ENCODE peak calls at places on chromosomes 11 and 22, in five cellular contexts. B is foreskin melanocyte; D is naive thymus-derived CD8-positive, alpha-beta T cell; P is activated naive CD4-positive, alpha-beta T cell; X is activated T-cell treated with anti-CD3 and anti-CD28 coated beads, Interleukin-2, amount 50 U/mL, for 72 hours. C is an unnamed sample.

GRCh38 chr22:21587803-21588611 is 20.5 kb downstream of the UBE2L3 start:
- DNase-seq in X (peak; percentile 61), B (peak; percentile 90), P (no peak), D (no peak), C (no peak)

GRCh38 chr11:93935826-93936225 is 85.3 kb upstream of the HEPHL1 start:
- DNase-seq in X (no peak), P (no peak), B (no peak), D (no peak), C (no peak)

GRCh38 chr11:97722065-97722464 is 1298.7 kb upstream of the CNTN5 start:
- DNase-seq in P (no peak), B (no peak), D (no peak), X (no peak), C (no peak)

GRCh38 chr22:19759459-19759993 is 1.1 kb upstream of the TBX1 start:
- DNase-seq in B (no peak), X (no peak), P (no peak), D (no peak), C (no peak)

GRCh38 chr22:32544953-32545558 is 70.4 kb downstream of the FBXO7 start:
- DNase-seq in B (no peak), P (no peak), D (no peak), X (no peak), C (no peak)

GRCh38 chr11:129580278-129580677 is 204.6 kb downstream of the BARX2 start:
- DNase-seq in B (no peak), D (no peak), P (no peak), X (no peak), C (no peak)

GRCh38 chr22:25765801-25766200 is 23.8 kb downstream of the MYO18B start:
- DNase-seq in D (no peak), P (no peak), B (no peak), X (no peak), C (no peak)

GRCh38 chr11:86509579-86509978 is 134.9 kb downstream of the CCDC81 start:
- DNase-seq in P (no peak), B (no peak), D (no peak), X (no peak), C (no peak)

GRCh38 chr11:69055598-69056516 is 7.1 kb downstream of the TPCN2 start:
- DNase-seq in P (no peak), X (peak; percentile 29), D (peak; percentile 21), B (peak; percentile 93), C (no peak)

GRCh38 chr22:45671783-45672563 is at the start of gene ATXN10:
- DNase-seq in D (peak; percentile 52), X (peak; percentile 73), B (peak; percentile 49), P (peak; percentile 68), C (peak; percentile 34)

GRCh38 chr11:118903204-118904015 is 19.7 kb downstream of the CXCR5 start:
- DNase-seq in B (no peak), D (no peak), P (no peak), X (no peak), C (no peak)

GRCh38 chr11:65778431-65778900 is 2.3 kb downstream of the AP5B1 start:
- DNase-seq in X (no peak), D (no peak), P (no peak), B (no peak), C (no peak)

GRCh38 chr11:724063-724732 is 18.2 kb downstream of the EPS8L2 start:
- DNase-seq in X (no peak), P (no peak), B (no peak), D (no peak), C (no peak)

GRCh38 chr11:47541070-47541469 is 11.9 kb downstream of the CELF1 start:
- DNase-seq in D (no peak), X (no peak), P (no peak), B (no peak), C (no peak)

GRCh38 chr22:48778308-48779195 is 1049.1 kb downstream of the BRD1 start:
- DNase-seq in X (no peak), P (no peak), D (no peak), B (no peak), C (no peak)

GRCh38 chr11:114200785-114201184 is 95.4 kb upstream of the NNMT start:
- DNase-seq in B (no peak), P (no peak), D (no peak), X (no peak), C (no peak)

GRCh38 chr22:50250555-50251471 is at the start of gene HDAC10:
- DNase-seq in X (peak; percentile 90), P (peak; percentile 77), B (no peak), D (peak; percentile 71), C (peak; percentile 64)